ENCODE peak calls at places on chromosomes 2 and 18, in four cellular contexts. A is H54, G is lung, D is ELR. L is an unnamed sample.

GRCh38 chr2:170525566-170525900 is 189.6 kb upstream of the SP5 start:
- DNase-seq in D (peak), A (peak), G (peak), L (peak)

GRCh38 chr2:62631160-62632085 is 74.1 kb upstream of the EHBP1 start:
- DNase-seq in G (no peak), D (no peak), A (no peak), L (no peak)

GRCh38 chr2:58434692-58435091 is 193.6 kb upstream of the FANCL start:
- DNase-seq in G (no peak), A (no peak), D (no peak), L (no peak)

GRCh38 chr2:239876241-239876947 is 148.7 kb downstream of the NDUFA10 start:
- DNase-seq in D (no peak), G (peak), A (no peak), L (peak)

GRCh38 chr2:161952722-161953322 is 121.2 kb downstream of the DPP4 start:
- DNase-seq in A (no peak), G (no peak), D (no peak), L (no peak)

GRCh38 chr2:221517362-221518121 is 54.6 kb downstream of the EPHA4 start:
- DNase-seq in G (peak), A (peak), D (peak), L (peak)

GRCh38 chr2:40497251-40497859 is 45.5 kb upstream of the SLC8A1 start:
- DNase-seq in D (peak), A (no peak), G (no peak), L (no peak)

GRCh38 chr18:72940509-72940908 is 72.7 kb upstream of the NETO1 start:
- DNase-seq in G (no peak), A (no peak), D (no peak), L (no peak)

GRCh38 chr18:67417864-67418523 is 98.5 kb downstream of the DSEL start:
- DNase-seq in A (peak), D (peak), G (no peak), L (no peak)

GRCh38 chr2:10305254-10305635 is 2.5 kb downstream of the HPCAL1 start:
- DNase-seq in D (peak), A (no peak), G (no peak), L (no peak)

GRCh38 chr2:152189622-152190495 is 14.3 kb upstream of the STAM2 start:
- DNase-seq in A (no peak), G (no peak), D (peak), L (no peak)